ENCODE peak calls at places on chromosome 16, in nine cellular contexts. One of them, this sample, is unnamed.

GRCh38 chr16:19127205-19127604 is 13.4 kb downstream of the ITPRIPL2 start:
- DNase-seq in HuH-7: no peak
- DNase-seq in AG10803: no peak
- DNase-seq in naive B cell: no peak
- DNase-seq in C1 segment of cervical spinal cord: no peak
- DNase-seq in RWPE1: no peak
- DNase-seq in T-helper 2 cell: no peak
- DNase-seq in NCI-H1092: no peak
- DNase-seq in EL: no peak
- DNase-seq in this sample: no peak

GRCh38 chr16:47503936-47504335 is 42.8 kb downstream of the PHKB start:
- DNase-seq in HuH-7: no peak
- DNase-seq in AG10803: no peak
- DNase-seq in naive B cell: no peak
- DNase-seq in C1 segment of cervical spinal cord: no peak
- DNase-seq in RWPE1: peak; percentile 49
- DNase-seq in T-helper 2 cell: no peak
- DNase-seq in NCI-H1092: no peak
- DNase-seq in EL: peak; percentile 47
- DNase-seq in this sample: no peak

GRCh38 chr16:28279006-28279405 is 13.3 kb upstream of the SBK1 start:
- DNase-seq in HuH-7: no peak
- DNase-seq in AG10803: no peak
- DNase-seq in naive B cell: no peak
- DNase-seq in C1 segment of cervical spinal cord: no peak
- DNase-seq in RWPE1: no peak
- DNase-seq in T-helper 2 cell: no peak
- DNase-seq in NCI-H1092: no peak
- DNase-seq in EL: no peak
- DNase-seq in this sample: no peak

GRCh38 chr16:76335187-76335974 is 58.2 kb downstream of the CNTNAP4 start:
- DNase-seq in HuH-7: no peak
- DNase-seq in AG10803: no peak
- DNase-seq in naive B cell: no peak
- DNase-seq in C1 segment of cervical spinal cord: no peak
- DNase-seq in RWPE1: no peak
- DNase-seq in T-helper 2 cell: no peak
- DNase-seq in NCI-H1092: no peak
- DNase-seq in EL: no peak
- DNase-seq in this sample: no peak

GRCh38 chr16:2160915-2161551 is 5.5 kb downstream of the TRAF7 start:
- DNase-seq in HuH-7: no peak
- DNase-seq in AG10803: peak; percentile 87
- DNase-seq in naive B cell: no peak
- DNase-seq in C1 segment of cervical spinal cord: no peak
- DNase-seq in RWPE1: no peak
- DNase-seq in T-helper 2 cell: no peak
- DNase-seq in NCI-H1092: no peak
- DNase-seq in EL: peak; percentile 55
- DNase-seq in this sample: no peak

GRCh38 chr16:1414532-1415265 is at the start of gene UNKL:
- DNase-seq in HuH-7: peak; percentile 64
- DNase-seq in AG10803: peak; percentile 52
- DNase-seq in naive B cell: peak; percentile 76
- DNase-seq in C1 segment of cervical spinal cord: no peak
- DNase-seq in RWPE1: peak; percentile 80
- DNase-seq in T-helper 2 cell: peak; percentile 78
- DNase-seq in NCI-H1092: peak; percentile 52
- DNase-seq in EL: peak; percentile 56
- DNase-seq in this sample: peak; percentile 76

GRCh38 chr16:15865742-15866141 is 8.9 kb upstream of the MYH11 start:
- DNase-seq in HuH-7: no peak
- DNase-seq in AG10803: peak; percentile 58
- DNase-seq in naive B cell: no peak
- DNase-seq in C1 segment of cervical spinal cord: no peak
- DNase-seq in RWPE1: no peak
- DNase-seq in T-helper 2 cell: no peak
- DNase-seq in NCI-H1092: no peak
- DNase-seq in EL: no peak
- DNase-seq in this sample: no peak

GRCh38 chr16:54493076-54493475 is 206.5 kb upstream of the IRX3 start:
- DNase-seq in HuH-7: no peak
- DNase-seq in AG10803: peak; percentile 37
- DNase-seq in naive B cell: no peak
- DNase-seq in C1 segment of cervical spinal cord: no peak
- DNase-seq in RWPE1: no peak
- DNase-seq in T-helper 2 cell: no peak
- DNase-seq in NCI-H1092: no peak
- DNase-seq in EL: peak; percentile 44
- DNase-seq in this sample: no peak

GRCh38 chr16:61050547-61050946 is 985.7 kb downstream of the CDH8 start:
- DNase-seq in HuH-7: no peak
- DNase-seq in AG10803: no peak
- DNase-seq in naive B cell: no peak
- DNase-seq in C1 segment of cervical spinal cord: no peak
- DNase-seq in RWPE1: no peak
- DNase-seq in T-helper 2 cell: no peak
- DNase-seq in NCI-H1092: no peak
- DNase-seq in EL: no peak
- DNase-seq in this sample: no peak

GRCh38 chr16:52069866-52070265 is 477.1 kb downstream of the TOX3 start:
- DNase-seq in HuH-7: no peak
- DNase-seq in AG10803: peak; percentile 26
- DNase-seq in naive B cell: no peak
- DNase-seq in C1 segment of cervical spinal cord: no peak
- DNase-seq in RWPE1: peak; percentile 34
- DNase-seq in T-helper 2 cell: no peak
- DNase-seq in NCI-H1092: peak; percentile 27
- DNase-seq in EL: no peak
- DNase-seq in this sample: no peak

GRCh38 chr16:49492090-49492801 is 118.6 kb downstream of the C16orf78 start:
- DNase-seq in HuH-7: peak; percentile 79
- DNase-seq in AG10803: no peak
- DNase-seq in naive B cell: no peak
- DNase-seq in C1 segment of cervical spinal cord: no peak
- DNase-seq in RWPE1: peak; percentile 30
- DNase-seq in T-helper 2 cell: no peak
- DNase-seq in NCI-H1092: peak; percentile 15
- DNase-seq in EL: no peak
- DNase-seq in this sample: no peak

GRCh38 chr16:67718668-67719047 is 458 bp downstream of the GFOD2 start:
- DNase-seq in HuH-7: peak; percentile 39
- DNase-seq in AG10803: no peak
- DNase-seq in naive B cell: peak; percentile 6
- DNase-seq in C1 segment of cervical spinal cord: no peak
- DNase-seq in RWPE1: no peak
- DNase-seq in T-helper 2 cell: no peak
- DNase-seq in NCI-H1092: no peak
- DNase-seq in EL: peak; percentile 12
- DNase-seq in this sample: no peak

This sample was measured in activated T-helper 9 cell treated with anti-CD3 and anti-CD28 coated beads, Interleukin-2, amount 50 U/mL, for 16 hours.